ENCODE peak calls at places on chromosome 19, in four cellular contexts. K is HCT116, Y is brain microvascular endothelial cell, W is uterus. R is an unnamed sample.

GRCh38 chr19:41974652-41975051 is 15.5 kb upstream of the RABAC1 start:
- DNase-seq in Y (no peak), W (no peak), K (no peak), R (no peak)

GRCh38 chr19:17931532-17932191 is 1.2 kb upstream of the CCDC124 start:
- DNase-seq in K (no peak), W (no peak), Y (no peak), R (no peak)

GRCh38 chr19:35509861-35510625 is 3.4 kb downstream of the DMKN start:
- DNase-seq in K (peak), Y (no peak), W (peak), R (peak)

GRCh38 chr19:17075035-17075859 is at the start of the genes HAUS8 and MYO9B:
- DNase-seq in Y (peak), K (peak), W (peak), R (peak)

GRCh38 chr19:4061683-4062575 is 4.8 kb downstream of the ZBTB7A start:
- DNase-seq in K (no peak), W (no peak), Y (no peak), R (no peak)

GRCh38 chr19:18519962-18520847 is 1.7 kb downstream of the ELL start:
- DNase-seq in Y (peak), K (peak), W (peak), R (peak)

GRCh38 chr19:3683405-3683865 is 16.8 kb downstream of the PIP5K1C start:
- DNase-seq in K (no peak), Y (peak), W (peak), R (peak)

GRCh38 chr19:33348301-33349010 is 25.1 kb upstream of the CEBPG start:
- DNase-seq in Y (no peak), W (no peak), K (no peak), R (peak)

DNA sequence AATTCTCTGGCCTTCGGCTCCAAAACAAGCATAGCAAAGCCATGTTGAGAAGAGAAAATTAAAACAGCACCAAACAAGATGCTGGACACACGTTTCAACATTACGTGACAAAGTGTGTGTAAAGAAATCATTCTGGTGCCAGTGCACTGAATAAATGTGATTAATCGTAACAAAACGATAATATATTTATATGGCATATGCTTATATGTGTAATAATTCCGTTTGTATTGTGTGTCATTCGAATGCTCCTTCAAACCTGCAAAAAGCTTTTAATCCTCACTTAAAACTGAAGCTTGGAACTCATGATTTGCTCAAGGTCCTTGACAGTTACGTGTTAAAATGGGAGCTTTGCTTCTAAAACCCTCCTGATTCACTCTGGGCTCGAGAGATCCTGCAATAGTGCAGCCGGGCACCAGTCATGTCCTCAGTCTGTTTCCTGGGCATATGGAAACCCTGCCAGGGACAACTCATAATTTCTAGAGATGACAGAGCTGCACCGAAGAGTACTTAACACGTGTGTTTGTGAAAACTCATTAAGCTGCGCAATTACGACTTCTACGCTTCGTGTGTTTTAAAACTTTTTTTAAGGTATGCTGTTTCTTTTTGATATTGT is 731 bp upstream of the AKAP8L start:
- DNase-seq in K (no peak), W (no peak), Y (no peak), R (no peak)
- H3K4me3 ChIP-seq in K (peak), W (peak), Y (peak), R (peak)

DNA sequence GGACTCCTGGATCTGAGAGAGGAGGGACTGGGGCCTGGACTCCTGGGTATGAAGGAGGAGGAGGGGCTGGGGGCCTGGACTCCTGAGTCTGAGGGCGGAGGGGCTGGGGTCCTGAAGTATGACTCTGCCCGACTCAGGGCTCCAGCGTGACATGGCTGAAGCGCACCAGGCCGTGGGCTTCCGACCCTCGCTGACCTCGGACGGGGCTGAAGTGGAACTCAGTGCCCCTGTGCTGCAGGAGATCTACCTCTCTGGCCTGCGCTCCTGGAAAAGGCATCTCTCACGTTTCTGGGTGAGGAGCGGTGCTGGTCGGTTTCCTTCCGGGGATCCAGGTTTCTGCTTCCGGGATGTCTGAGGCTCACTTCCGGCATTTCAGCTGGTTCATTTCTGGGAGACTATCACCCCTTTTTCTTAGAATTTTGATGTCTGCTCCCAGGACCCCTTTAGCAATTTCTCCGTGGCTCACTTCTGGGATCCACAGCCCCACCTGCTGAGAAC is 1.2 kb downstream of the CPT1C start:
- DNase-seq in K (no peak), Y (no peak), W (no peak), R (no peak)
- H3K4me3 ChIP-seq in K (no peak), Y (peak), W (peak), R (no peak)

GRCh38 chr19:49926520-49926919 is 2.5 kb upstream of the ATF5 start:
- DNase-seq in K (no peak), Y (no peak), W (no peak), R (no peak)
- H3K4me3 ChIP-seq in K (no peak), Y (no peak), W (no peak), R (no peak)

DNA sequence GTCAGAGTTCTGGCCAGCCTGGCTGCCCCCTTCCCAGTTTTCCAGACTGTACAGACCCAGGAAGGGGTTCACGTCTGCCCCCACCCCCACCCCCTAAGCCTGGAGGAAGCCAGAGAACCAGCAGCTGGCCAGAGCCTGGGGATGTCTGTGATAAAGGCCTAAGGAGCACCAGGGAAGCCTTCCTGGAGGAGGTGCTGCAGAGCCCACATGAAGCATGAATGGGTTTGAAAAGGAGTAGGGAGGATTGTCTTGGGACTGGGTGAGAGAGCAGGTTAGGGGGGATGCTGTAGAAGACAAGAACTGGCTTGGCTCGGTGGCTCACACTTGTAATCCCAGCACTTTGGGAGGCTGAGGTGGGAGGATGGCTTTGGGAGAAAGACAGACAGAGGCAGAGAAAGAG is 5.8 kb downstream of the SHKBP1 start:
- DNase-seq in W (no peak), Y (no peak), K (no peak), R (no peak)
- H3K4me3 ChIP-seq in W (no peak), Y (no peak), K (no peak), R (no peak)

GRCh38 chr19:1272423-1273262 is 2.7 kb upstream of the FAM174C start:
- DNase-seq in K (no peak), Y (no peak), W (no peak), R (no peak)
- H3K4me3 ChIP-seq in K (no peak), Y (no peak), W (no peak), R (no peak)

GRCh38 chr19:47296036-47296435 is 13.6 kb upstream of the C5AR1 start:
- DNase-seq in K (peak), Y (peak), W (peak), R (peak)
- H3K4me3 ChIP-seq in K (no peak), Y (no peak), W (no peak), R (no peak)

DNA sequence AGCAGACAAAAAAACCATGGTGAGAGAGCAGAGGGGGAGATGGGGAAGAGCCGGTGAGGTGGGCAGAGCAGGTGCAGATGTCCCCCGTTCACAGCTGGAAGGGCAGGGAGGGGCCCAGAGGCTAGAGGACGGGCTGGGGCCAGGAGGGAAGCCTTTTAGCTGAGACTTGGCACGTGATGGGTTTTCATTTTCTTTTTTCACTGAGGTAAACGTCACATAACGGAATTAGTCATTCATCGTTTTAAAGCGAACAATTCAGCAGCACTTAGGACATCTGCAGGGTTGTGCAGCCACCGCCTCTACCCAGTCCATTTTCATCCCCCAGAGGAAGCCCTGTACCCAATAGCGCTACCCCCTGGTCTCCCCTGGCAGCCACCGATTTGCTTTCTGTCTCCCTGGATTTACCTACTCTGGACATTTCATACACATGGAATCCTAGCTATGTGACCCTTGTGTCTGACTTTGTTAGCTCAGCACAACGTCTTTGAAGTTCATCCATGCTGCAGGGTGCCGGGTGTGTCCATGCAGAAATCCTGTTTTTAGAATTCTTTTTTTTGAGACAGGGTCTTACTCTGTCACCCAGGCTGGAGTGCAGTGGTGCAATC is 16.0 kb upstream of the EMC10 start:
- DNase-seq in K (no peak), W (no peak), Y (peak), R (peak)
- H3K4me3 ChIP-seq in K (peak), W (no peak), Y (no peak), R (no peak)

DNA sequence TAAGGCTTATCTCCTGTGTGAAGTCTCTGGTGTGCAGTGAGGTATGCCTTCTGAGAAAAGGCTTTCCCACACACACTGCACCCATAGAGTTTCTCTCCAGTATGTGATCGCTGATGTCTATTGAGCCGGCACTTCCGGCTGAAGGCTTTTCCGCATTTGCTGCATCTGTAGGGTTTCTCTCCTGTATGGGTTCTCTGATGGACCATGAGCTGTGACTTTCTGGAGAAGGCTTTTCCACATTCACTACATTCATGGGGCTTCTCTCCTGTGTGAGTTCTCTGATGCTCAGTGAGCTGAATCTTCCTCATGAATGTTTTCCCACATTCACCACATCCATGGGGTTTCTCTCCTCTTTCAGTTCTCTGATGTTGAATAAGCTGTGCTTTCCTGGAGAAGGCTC is 14.7 kb downstream of the ZNF577 start:
- DNase-seq in Y (no peak), K (no peak), W (no peak), R (no peak)
- H3K4me3 ChIP-seq in Y (no peak), K (no peak), W (no peak), R (no peak)